ENCODE peak calls at places on chromosomes 13 and 19, in four cellular contexts. P is ovary, R is iris pigment epithelial cell, E is NCI-H446. C is an unnamed sample.

GRCh38 chr13:30744056-30744684 is 8.8 kb downstream of the ALOX5AP start:
- DNase-seq in R (peak), E (no peak), P (no peak), C (peak)

GRCh38 chr19:46250057-46250456 is 20.5 kb downstream of the IGFL1 start:
- DNase-seq in P (no peak), E (no peak), R (no peak), C (no peak)

GRCh38 chr19:11227201-11227886 is 12.1 kb upstream of the ANGPTL8 start:
- DNase-seq in P (no peak), R (no peak), E (no peak), C (peak)

GRCh38 chr19:10706990-10707389 is 5.8 kb downstream of the QTRT1 start:
- DNase-seq in R (peak), P (no peak), E (no peak), C (no peak)

GRCh38 chr13:93775507-93776108 is 549.0 kb downstream of the GPC6 start:
- DNase-seq in P (no peak), R (peak), E (no peak), C (no peak)

GRCh38 chr13:106331116-106331515 is 204.3 kb downstream of the EFNB2 start:
- DNase-seq in R (no peak), P (no peak), E (no peak), C (no peak)

GRCh38 chr13:25901460-25902376 is 150.1 kb downstream of the SHISA2 start:
- DNase-seq in E (no peak), R (peak), P (no peak), C (no peak)

GRCh38 chr19:45177817-45178261 is at the start of gene TRAPPC6A:
- DNase-seq in R (peak), E (no peak), P (no peak), C (no peak)

GRCh38 chr13:39616087-39616694 is 13.2 kb upstream of the LHFPL6 start:
- DNase-seq in R (peak), P (no peak), E (peak), C (peak)

GRCh38 chr19:55447421-55448174 is 4.5 kb upstream of the SHISA7 start:
- DNase-seq in R (no peak), E (peak), P (no peak), C (no peak)

GRCh38 chr19:22526661-22527272 is 104.6 kb upstream of the ZNF98 start:
- DNase-seq in P (peak), E (no peak), R (no peak), C (no peak)

GRCh38 chr19:13163609-13164364 is 13.6 kb downstream of the IER2 start:
- DNase-seq in R (peak), E (no peak), P (peak), C (peak)

GRCh38 chr13:106555631-106556328 is 12.2 kb downstream of the ARGLU1 start:
- DNase-seq in E (no peak), P (no peak), R (peak), C (peak)

GRCh38 chr19:38035515-38036495 is 128.8 kb downstream of the SIPA1L3 start:
- DNase-seq in R (no peak), P (peak), E (peak), C (no peak)

C was measured in Karpas-422.